ENCODE peak calls at places on chromosomes 12 and 14, in six cellular contexts. One of them, this sample, is unnamed.

GRCh38 chr14:90804292-90804671 is 11.9 kb downstream of the TTC7B start:
- DNase-seq in AG04450: no peak
- DNase-seq in lung: no peak
- DNase-seq in fibroblast of pulmonary artery: no peak
- DNase-seq in kidney: no peak
- DNase-seq in cardiac muscle cell: no peak
- DNase-seq in this sample: no peak

GRCh38 chr14:80564051-80564450 is 352.7 kb upstream of the DIO2 start:
- DNase-seq in cardiac muscle cell: no peak
- DNase-seq in fibroblast of pulmonary artery: no peak
- DNase-seq in lung: no peak
- DNase-seq in kidney: no peak
- DNase-seq in AG04450: no peak
- DNase-seq in this sample: no peak

GRCh38 chr12:82708507-82708906 is 21.8 kb downstream of the TMTC2 start:
- DNase-seq in lung: no peak
- DNase-seq in AG04450: no peak
- DNase-seq in cardiac muscle cell: no peak
- DNase-seq in fibroblast of pulmonary artery: peak
- DNase-seq in kidney: no peak
- DNase-seq in this sample: no peak

GRCh38 chr12:39959016-39959415 is 146.9 kb downstream of the SLC2A13 start:
- DNase-seq in kidney: no peak
- DNase-seq in fibroblast of pulmonary artery: no peak
- DNase-seq in lung: no peak
- DNase-seq in AG04450: no peak
- DNase-seq in cardiac muscle cell: no peak
- DNase-seq in this sample: no peak

GRCh38 chr14:95577875-95578274 is 43.0 kb downstream of the GLRX5 start:
- DNase-seq in AG04450: no peak
- DNase-seq in cardiac muscle cell: no peak
- DNase-seq in lung: no peak
- DNase-seq in fibroblast of pulmonary artery: no peak
- DNase-seq in kidney: no peak
- DNase-seq in this sample: peak

GRCh38 chr12:98736352-98737326 is 91.5 kb downstream of the APAF1 start:
- DNase-seq in AG04450: no peak
- DNase-seq in cardiac muscle cell: no peak
- DNase-seq in kidney: no peak
- DNase-seq in fibroblast of pulmonary artery: no peak
- DNase-seq in lung: no peak
- DNase-seq in this sample: no peak

GRCh38 chr14:24178399-24179178 is 6.7 kb downstream of the REC8 start:
- DNase-seq in lung: no peak
- DNase-seq in cardiac muscle cell: no peak
- DNase-seq in fibroblast of pulmonary artery: no peak
- DNase-seq in AG04450: no peak
- DNase-seq in kidney: peak
- DNase-seq in this sample: no peak

GRCh38 chr14:68899033-68899603 is 80.0 kb downstream of the ACTN1 start:
- DNase-seq in cardiac muscle cell: no peak
- DNase-seq in lung: no peak
- DNase-seq in fibroblast of pulmonary artery: no peak
- DNase-seq in kidney: no peak
- DNase-seq in AG04450: no peak
- DNase-seq in this sample: no peak

GRCh38 chr12:80485222-80485987 is 41.4 kb downstream of the PTPRQ start:
- DNase-seq in cardiac muscle cell: no peak
- DNase-seq in kidney: no peak
- DNase-seq in AG04450: no peak
- DNase-seq in lung: no peak
- DNase-seq in fibroblast of pulmonary artery: no peak
- DNase-seq in this sample: no peak

GRCh38 chr12:15186593-15186992 is 34.6 kb downstream of the RERG start:
- DNase-seq in AG04450: no peak
- DNase-seq in kidney: no peak
- DNase-seq in lung: no peak
- DNase-seq in cardiac muscle cell: no peak
- DNase-seq in fibroblast of pulmonary artery: no peak
- DNase-seq in this sample: no peak

GRCh38 chr12:76247026-76247688 is 101.1 kb downstream of the BBS10 start:
- DNase-seq in fibroblast of pulmonary artery: peak
- DNase-seq in AG04450: no peak
- DNase-seq in kidney: no peak
- DNase-seq in cardiac muscle cell: no peak
- DNase-seq in lung: no peak
- DNase-seq in this sample: no peak

GRCh38 chr14:22996823-22997301 is 13.1 kb downstream of the C14orf93 start:
- DNase-seq in kidney: no peak
- DNase-seq in lung: no peak
- DNase-seq in cardiac muscle cell: no peak
- DNase-seq in fibroblast of pulmonary artery: no peak
- DNase-seq in AG04450: no peak
- DNase-seq in this sample: no peak

GRCh38 chr12:100868487-100868886 is 73.9 kb downstream of the ANO4 start:
- DNase-seq in lung: no peak
- DNase-seq in cardiac muscle cell: no peak
- DNase-seq in AG04450: no peak
- DNase-seq in fibroblast of pulmonary artery: peak
- DNase-seq in kidney: no peak
- DNase-seq in this sample: no peak

DNA sequence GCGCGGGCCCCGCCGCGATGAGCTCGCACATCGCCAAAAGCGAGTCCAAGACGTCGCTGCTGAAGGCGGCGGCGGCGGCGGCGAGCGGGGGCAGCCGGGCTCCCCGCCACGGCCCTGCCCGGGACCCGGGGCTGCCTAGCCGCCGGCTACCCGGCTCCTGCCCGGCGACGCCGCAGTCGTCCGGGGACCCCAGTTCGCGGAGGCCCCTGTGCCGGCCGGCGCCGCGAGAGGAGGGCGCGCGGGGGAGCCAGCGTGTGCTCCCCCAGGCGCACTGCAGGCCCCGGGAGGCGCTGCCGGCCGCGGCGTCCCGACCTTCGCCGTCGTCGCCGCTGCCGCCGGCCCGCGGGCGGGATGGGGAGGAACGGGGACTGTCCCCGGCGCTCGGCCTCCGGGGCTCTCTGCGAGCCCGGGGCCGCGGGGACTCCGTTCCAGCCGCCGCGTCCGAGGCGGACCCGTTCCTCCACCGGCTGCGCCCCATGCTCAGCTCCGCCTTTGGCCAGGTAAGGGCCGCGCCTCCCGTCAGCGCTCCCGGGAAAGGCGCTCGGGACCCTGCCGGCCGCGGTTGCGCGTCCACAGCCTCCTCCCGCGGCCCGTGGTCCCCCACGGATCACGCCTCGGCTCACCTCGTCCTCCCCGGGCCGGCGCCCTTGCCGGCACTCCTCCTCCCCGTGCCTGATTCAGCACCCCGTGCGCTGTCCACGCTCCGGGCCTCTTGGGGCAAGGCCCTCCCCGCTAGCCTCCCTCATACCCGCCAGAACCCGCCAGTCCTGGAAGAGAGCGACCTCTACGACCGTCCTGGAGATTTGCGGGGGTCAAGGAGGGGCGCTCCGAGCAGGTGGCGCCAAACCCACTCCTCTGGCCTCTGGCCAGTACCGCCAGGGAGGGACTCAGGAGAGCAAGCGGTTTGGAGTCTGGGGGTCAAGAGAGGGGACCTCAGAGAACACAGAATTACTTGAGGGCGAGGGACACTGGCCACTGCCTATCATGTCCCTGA is 711 bp downstream of the CABP1 start:
- DNase-seq in fibroblast of pulmonary artery: peak
- DNase-seq in cardiac muscle cell: peak
- DNase-seq in AG04450: no peak
- DNase-seq in lung: peak
- DNase-seq in kidney: peak
- DNase-seq in this sample: no peak
- TF ChIP-seq CTCF in fibroblast of pulmonary artery: no peak
- TF ChIP-seq CTCF in cardiac muscle cell: no peak
- TF ChIP-seq CTCF in AG04450: no peak
- TF ChIP-seq CTCF in lung: no peak
- TF ChIP-seq CTCF in kidney: no peak
- TF ChIP-seq CTCF in this sample: no peak

DNA sequence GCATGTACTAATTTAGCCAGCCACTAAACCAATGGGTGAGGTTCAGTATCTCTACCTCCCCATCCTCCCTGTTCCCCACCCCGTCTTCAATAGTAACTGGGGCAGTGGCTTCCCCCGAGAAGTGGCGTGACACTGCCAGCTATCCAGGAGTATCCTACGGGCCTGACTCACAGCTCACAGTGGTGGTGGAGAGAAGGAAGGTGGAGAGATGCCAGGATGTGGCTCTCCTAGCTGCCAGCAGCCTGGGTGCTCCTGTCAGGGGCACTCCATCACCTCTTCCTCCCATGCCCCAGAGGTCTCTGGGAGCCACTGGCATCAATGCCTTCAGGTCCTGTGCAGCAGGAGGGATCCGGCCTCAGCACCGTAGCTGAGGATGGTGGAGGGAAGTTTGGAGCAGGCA is 49.0 kb downstream of the TSPAN11 start:
- DNase-seq in AG04450: no peak
- DNase-seq in lung: no peak
- DNase-seq in cardiac muscle cell: no peak
- DNase-seq in kidney: no peak
- DNase-seq in fibroblast of pulmonary artery: no peak
- DNase-seq in this sample: no peak
- H3K4me3 ChIP-seq in AG04450: no peak
- H3K4me3 ChIP-seq in lung: no peak
- H3K4me3 ChIP-seq in cardiac muscle cell: no peak
- H3K4me3 ChIP-seq in kidney: no peak
- H3K4me3 ChIP-seq in fibroblast of pulmonary artery: no peak
- H3K4me3 ChIP-seq in this sample: no peak

DNA sequence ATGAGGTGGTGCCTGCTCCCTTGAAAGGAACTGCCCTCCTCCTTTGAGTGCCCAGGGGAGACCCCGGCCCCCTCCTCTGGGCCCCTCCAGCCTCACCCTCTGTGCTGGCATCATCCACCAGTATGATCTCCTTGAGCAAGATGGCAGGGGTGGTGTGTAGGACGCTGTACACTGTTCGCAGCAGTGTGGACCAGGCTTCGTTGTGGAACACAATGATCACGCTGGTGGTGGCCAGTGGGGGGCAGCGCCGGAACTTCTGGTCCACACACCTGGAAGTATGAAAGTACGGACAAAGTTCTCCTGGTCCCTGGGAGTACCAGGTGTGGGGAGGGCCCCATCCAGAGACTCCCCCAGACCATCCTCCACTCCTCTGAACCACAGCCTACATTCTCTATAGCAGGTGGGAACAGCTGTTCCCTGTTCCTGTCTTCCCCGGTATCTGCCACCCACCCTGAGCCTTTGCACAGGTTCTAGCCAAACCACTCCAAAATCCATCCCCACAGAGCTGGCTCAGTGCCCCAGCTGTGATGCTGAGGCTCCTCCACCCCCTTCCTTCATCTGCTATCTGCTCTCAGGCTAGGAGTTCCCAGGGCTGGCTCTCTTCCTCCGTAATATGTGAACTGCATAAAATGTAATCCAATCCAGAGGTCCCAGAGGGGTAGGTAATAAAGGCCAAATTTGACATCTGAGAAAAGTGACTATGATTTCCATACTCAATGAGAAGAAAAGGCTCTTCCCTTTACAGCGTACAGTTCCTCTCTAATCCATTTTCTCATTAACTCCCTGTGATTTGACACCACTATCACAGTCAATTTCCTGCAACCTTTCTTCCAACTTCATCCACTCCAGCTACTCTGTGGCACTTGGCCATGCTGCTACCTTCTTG is 13.9 kb downstream of the GALNT6 start:
- DNase-seq in lung: no peak
- DNase-seq in AG04450: no peak
- DNase-seq in fibroblast of pulmonary artery: peak
- DNase-seq in kidney: peak
- DNase-seq in cardiac muscle cell: no peak
- DNase-seq in this sample: no peak
- TF ChIP-seq CTCF in lung: no peak
- TF ChIP-seq CTCF in AG04450: no peak
- TF ChIP-seq CTCF in fibroblast of pulmonary artery: no peak
- TF ChIP-seq CTCF in kidney: no peak
- TF ChIP-seq CTCF in cardiac muscle cell: no peak
- TF ChIP-seq CTCF in this sample: peak

DNA sequence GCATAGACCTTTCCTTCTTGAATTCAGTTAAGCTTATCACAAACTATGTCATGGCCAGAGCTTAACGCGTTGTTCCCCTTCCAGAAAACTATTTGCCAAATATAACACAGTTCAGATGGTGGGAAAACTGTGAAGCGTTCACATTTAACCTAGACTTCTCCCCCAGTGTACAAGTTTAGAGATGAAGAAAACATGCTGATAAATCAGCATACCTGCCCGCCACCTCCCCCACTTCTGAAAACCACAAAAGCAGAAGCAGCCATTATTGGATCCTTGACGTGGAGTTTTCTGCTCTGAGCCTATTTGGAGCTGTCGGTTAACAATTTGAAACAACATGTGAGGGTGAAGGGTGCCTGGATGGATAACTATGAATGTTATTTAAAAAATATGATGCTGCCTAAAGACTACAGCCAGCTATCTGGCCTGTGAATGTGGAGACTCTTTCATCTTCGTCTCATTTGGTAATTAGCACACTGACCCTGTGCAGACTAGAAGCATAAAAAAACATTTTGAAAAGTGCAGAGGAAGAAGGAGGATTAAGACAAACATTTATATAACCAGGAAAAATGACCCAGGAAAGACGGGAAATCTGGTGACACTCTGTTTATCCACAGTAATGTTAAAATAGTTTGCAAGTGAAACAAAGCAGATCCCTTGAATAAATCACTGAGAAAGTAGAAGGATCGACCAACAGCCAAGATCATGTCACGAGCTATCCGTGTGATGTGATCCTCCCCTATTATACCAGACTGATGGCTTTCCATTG is 408.2 kb downstream of the AEBP2 start:
- DNase-seq in fibroblast of pulmonary artery: peak
- DNase-seq in cardiac muscle cell: no peak
- DNase-seq in AG04450: no peak
- DNase-seq in lung: no peak
- DNase-seq in kidney: no peak
- DNase-seq in this sample: no peak
- H3K4me3 ChIP-seq in fibroblast of pulmonary artery: peak
- H3K4me3 ChIP-seq in cardiac muscle cell: no peak
- H3K4me3 ChIP-seq in AG04450: no peak
- H3K4me3 ChIP-seq in lung: no peak
- H3K4me3 ChIP-seq in kidney: no peak
- H3K4me3 ChIP-seq in this sample: no peak

DNA sequence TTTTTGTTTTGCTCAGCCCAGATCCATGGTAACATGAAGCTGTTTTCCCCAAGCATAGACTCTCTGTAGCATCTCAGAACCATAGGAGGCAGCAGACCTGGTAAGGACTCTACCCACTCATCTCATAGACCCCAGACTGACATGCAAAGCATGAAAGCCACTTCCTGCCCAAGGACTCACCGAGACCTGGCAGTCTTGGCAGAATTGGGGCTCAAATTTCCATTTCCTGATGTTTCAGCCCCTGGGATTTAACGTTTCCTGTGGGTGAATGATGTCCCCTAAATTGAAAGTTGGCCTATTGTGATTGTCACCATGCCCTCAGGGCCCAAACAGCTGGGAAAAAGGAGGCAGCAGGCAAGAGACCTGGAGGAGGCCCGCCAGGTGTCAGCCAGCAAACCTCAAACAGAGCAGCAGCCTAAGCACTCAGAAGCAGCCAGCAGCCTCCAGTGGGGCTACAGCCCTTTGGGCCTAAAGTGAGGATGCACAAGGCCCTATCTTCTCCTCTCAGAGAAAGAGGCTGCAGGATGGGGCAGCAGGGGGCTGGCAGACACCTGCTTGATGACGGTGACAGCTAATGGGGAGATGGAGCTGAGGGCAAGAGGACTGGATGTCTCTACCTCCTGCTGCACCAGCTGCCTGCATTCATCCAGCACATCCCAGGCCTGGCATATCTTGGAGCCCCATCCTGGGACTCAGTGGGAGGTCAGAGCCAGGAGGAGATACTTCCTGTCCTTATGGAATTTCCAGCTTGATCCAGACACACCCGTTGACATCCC is 8.5 kb downstream of the KRT85 start:
- DNase-seq in cardiac muscle cell: no peak
- DNase-seq in AG04450: no peak
- DNase-seq in kidney: no peak
- DNase-seq in fibroblast of pulmonary artery: no peak
- DNase-seq in lung: no peak
- DNase-seq in this sample: no peak
- TF ChIP-seq CTCF in cardiac muscle cell: no peak
- TF ChIP-seq CTCF in AG04450: no peak
- TF ChIP-seq CTCF in kidney: no peak
- TF ChIP-seq CTCF in fibroblast of pulmonary artery: no peak
- TF ChIP-seq CTCF in lung: no peak
- TF ChIP-seq CTCF in this sample: no peak